ENCODE peak calls at places on chromosome 14, in seven cellular contexts. C is suprapubic skin, T is transverse colon, L is sigmoid colon, I is K562, F is GM12878, N is HCT116. D is an unnamed sample. For H3K4me1, the result is how much of the 10 kb centered on the place peaks cover.

GRCh38 chr14:104734051-104734587 is 10.1 kb downstream of the ADSS1 start:
- DNase-seq in C (no peak), T (no peak), F (no peak), I (no peak), L (no peak), N (no peak), D (no peak)

GRCh38 chr14:80269338-80269935 is 58.1 kb upstream of the DIO2 start:
- DNase-seq in T (no peak), N (no peak), I (no peak), F (no peak), L (no peak), C (no peak), D (no peak)

GRCh38 chr14:103284574-103285467 is 49.2 kb upstream of the EIF5 start:
- DNase-seq in C (no peak), I (no peak), T (no peak), F (no peak), N (no peak), L (no peak), D (no peak)

GRCh38 chr14:102043251-102044025 is 43.4 kb downstream of the HSP90AA1 start:
- DNase-seq in N (no peak), T (no peak), L (no peak), F (no peak), I (no peak), C (no peak), D (no peak)

GRCh38 chr14:24211311-24211710 is 2.0 kb downstream of the CHMP4A start:
- DNase-seq in C (no peak), F (no peak), T (no peak), N (no peak), I (no peak), L (peak), D (no peak)

GRCh38 chr14:91237219-91237618 is 7.3 kb downstream of the GPR68 start:
- DNase-seq in I (no peak), F (no peak), T (no peak), C (no peak), L (no peak), N (no peak), D (no peak)

GRCh38 chr14:74756326-74756725 is 6.8 kb upstream of the YLPM1 start:
- DNase-seq in C (no peak), I (no peak), N (no peak), T (no peak), L (no peak), F (no peak), D (no peak)

GRCh38 chr14:25050494-25051170 is 685 bp upstream of the STXBP6 start:
- DNase-seq in N (no peak), L (no peak), F (no peak), C (no peak), T (no peak), I (no peak), D (no peak)

GRCh38 chr14:83923836-83924235 is 1606.1 kb upstream of the FLRT2 start:
- DNase-seq in L (no peak), F (no peak), N (no peak), T (no peak), C (no peak), I (no peak), D (no peak)

GRCh38 chr14:101122114-101122854 is 218.8 kb upstream of the RTL1 start:
- DNase-seq in T (no peak), L (peak), N (no peak), C (peak), I (no peak), F (no peak), D (no peak)

GRCh38 chr14:106551265-106551664 is 1024.9 kb downstream of the TMEM121 start:
- DNase-seq in N (no peak), C (no peak), I (no peak), T (no peak), L (no peak), F (no peak), D (no peak)

GRCh38 chr14:106530423-106531107 is 1004.2 kb downstream of the TMEM121 start:
- DNase-seq in F (peak), T (peak), I (peak), C (no peak), L (no peak), N (no peak), D (peak)

GRCh38 chr14:37594916-37595808 is at the start of the genes FOXA1 and TTC6:
- DNase-seq in N (peak), F (no peak), L (no peak), I (peak), T (peak), C (no peak), D (no peak)

GRCh38 chr14:65334765-65335411 is 77.6 kb upstream of the FUT8 start:
- DNase-seq in F (no peak), L (no peak), T (peak), I (no peak), C (no peak), N (no peak), D (no peak)

GRCh38 chr14:92625213-92625612 is 111.6 kb downstream of the RIN3 start:
- DNase-seq in L (no peak), F (no peak), N (peak), I (no peak), T (no peak), C (no peak), D (no peak)

GRCh38 chr14:90375934-90376333 is 20.9 kb upstream of the CALM1 start:
- DNase-seq in C (no peak), T (no peak), N (no peak), L (no peak), I (no peak), F (no peak), D (no peak)

GRCh38 chr14:23147676-23148075 is 28.6 kb upstream of the CEBPE start:
- DNase-seq in C (no peak), F (no peak), N (no peak), L (no peak), T (no peak), I (no peak), D (no peak)

GRCh38 chr14:73236157-73236556 is 1.1 kb upstream of the PAPLN start:
- DNase-seq in L (peak), N (no peak), T (no peak), F (no peak), C (no peak), I (no peak), D (no peak)
- H3K4me1 ChIP-seq in L (under half), N (under half), T (under half), F (under half), C (under half), I (under half), D (under half)

GRCh38 chr14:43143106-43143505 is 1364.0 kb downstream of the FSCB start:
- DNase-seq in N (no peak), I (no peak), T (no peak), L (no peak), C (no peak), F (no peak), D (no peak)
- TF ChIP-seq POLR2AphosphoS5 in N (no peak), I (no peak), T (no peak), L (no peak), C (no peak), F (no peak), D (no peak)

DNA sequence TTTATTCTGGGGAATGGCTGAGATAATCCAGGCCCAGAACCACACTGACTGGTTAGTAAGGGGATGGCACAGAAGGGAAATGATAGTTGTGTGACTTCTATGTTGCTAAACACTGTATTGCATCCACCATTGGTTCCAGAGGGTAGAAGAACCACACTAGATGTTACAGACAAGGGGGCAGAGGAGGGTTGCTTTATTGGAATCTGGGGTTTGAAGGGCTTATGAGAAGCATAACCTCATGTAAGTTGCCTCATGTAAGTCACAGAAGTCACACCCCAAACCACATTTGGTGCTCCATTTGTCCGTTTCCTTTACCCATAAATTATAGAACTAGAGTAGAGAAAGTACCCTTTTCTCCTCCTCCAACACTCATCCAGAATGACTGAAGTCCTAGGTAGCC is 5.5 kb upstream of the PSMA6 start:
- DNase-seq in T (no peak), N (no peak), C (no peak), F (no peak), I (no peak), L (no peak), D (no peak)
- H3K4me1 ChIP-seq in T (under half), N (under half), C (under half), F (half or more), I (under half), L (under half), D (under half)

GRCh38 chr14:67536087-67536486 is 3.0 kb downstream of the PLEKHH1 start:
- DNase-seq in T (no peak), C (no peak), F (no peak), I (no peak), L (peak), N (no peak), D (no peak)

GRCh38 chr14:67532606-67532997 is 488 bp upstream of the PLEKHH1 start:
- DNase-seq in N (no peak), F (no peak), L (no peak), C (no peak), I (no peak), T (no peak), D (no peak)

GRCh38 chr14:67533754-67534085 is 630 bp downstream of the PLEKHH1 start:
- DNase-seq in T (peak), F (no peak), N (no peak), I (no peak), L (peak), C (no peak), D (no peak)

GRCh38 chr14:67529947-67530935 is 2.8 kb upstream of the PLEKHH1 start:
- DNase-seq in L (no peak), N (no peak), I (no peak), T (no peak), C (no peak), F (no peak), D (no peak)

DNA sequence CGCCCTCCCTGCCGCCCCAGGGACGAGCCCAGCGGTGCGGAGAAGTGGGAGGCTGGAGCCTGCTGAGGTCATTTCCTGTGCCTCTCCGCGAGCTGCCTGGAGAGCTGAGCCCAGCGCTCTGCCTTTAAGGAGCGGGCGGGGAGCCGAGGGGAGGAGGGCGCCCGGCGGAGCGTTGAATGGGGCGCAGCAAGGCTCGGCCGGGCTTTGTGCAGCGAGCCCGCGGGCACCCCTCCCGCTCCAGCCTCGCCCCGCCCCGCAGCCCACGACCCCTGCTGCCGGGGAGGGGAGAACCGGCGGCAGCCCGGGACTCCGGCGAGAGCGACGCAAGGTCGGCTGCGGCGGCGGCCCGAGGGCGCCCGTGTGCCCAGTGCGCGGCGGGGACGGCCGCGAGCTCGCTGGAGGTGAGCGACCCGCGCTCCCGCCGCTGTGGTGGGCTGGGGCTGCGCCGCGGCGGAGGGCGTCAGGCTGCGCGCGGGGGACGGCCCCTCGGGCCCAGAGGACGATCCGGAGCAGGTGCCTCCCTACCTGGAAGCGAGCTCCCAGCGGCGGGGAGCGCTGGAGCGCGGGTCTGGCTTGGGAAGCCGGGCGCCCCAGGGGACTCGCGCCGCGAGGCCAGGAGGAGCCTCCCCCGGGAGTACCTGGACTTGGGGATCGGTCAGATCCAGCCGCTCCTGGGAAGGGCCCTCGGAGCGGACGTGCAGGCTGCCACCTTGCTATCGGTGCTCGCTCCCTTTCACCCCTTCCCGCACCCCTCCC is at the start of gene PLEKHH1:
- DNase-seq in N (peak), F (no peak), L (peak), C (no peak), I (peak), T (peak), D (no peak)
- TF ChIP-seq POLR2AphosphoS5 in N (peak), F (no peak), L (peak), C (no peak), I (peak), T (peak), D (peak)

GRCh38 chr14:50400461-50400860 is 3.8 kb upstream of the CDKL1 start:
- DNase-seq in F (no peak), L (no peak), I (no peak), T (no peak), N (no peak), C (no peak), D (no peak)
- H3K4me1 ChIP-seq in F (under half), L (under half), I (under half), T (under half), N (under half), C (under half), D (under half)

GRCh38 chr14:31261859-31262739 is 54.5 kb upstream of the HECTD1 start:
- DNase-seq in T (no peak), C (no peak), I (no peak), F (peak), L (peak), N (no peak), D (no peak)
- TF ChIP-seq POLR2AphosphoS5 in T (no peak), C (no peak), I (no peak), F (no peak), L (no peak), N (no peak), D (no peak)

DNA sequence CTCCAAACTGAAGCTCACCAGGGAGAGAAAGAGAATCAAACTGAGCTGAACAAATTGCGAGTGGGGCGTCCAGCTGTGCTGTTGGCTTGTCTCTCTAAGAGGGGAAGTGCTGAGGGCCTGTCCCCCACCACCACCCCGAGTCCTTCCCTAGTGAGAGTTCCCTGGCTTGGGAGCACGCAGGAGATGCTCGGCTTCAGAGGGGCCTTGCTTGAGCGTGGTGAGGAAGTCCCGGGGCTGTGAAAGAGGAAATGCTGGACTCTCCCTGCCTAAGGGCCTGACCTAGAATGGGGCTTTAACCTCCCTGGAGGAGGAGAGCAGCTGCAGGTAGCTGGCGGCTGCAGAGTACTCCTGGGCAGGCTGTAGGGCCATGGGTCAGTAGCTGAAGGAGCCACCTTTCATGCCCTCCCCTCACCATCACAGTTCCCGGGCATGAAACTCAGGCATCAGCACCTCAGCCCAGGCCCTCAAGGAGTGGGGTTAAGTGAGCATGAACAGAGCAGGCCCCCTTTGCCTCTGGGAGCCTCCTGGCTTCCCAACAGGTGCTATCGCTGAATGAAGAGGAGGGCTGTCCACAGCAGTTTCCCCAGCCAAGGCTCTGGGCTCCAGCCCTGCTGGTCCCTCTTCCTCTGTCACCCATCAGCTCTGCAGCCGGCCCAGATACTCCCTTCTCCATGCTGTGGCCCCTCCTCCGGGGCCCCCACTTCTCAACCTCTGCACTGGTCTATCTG is 184.5 kb downstream of the ZFP36L1 start:
- DNase-seq in I (no peak), C (no peak), L (no peak), N (no peak), T (peak), F (no peak), D (no peak)
- H3K4me1 ChIP-seq in I (under half), C (half or more), L (under half), N (under half), T (under half), F (under half), D (under half)

GRCh38 chr14:20493634-20494033 is 11.7 kb upstream of the RNASE10 start:
- DNase-seq in L (no peak), T (no peak), C (no peak), I (no peak), F (no peak), N (no peak), D (no peak)
- TF ChIP-seq POLR2AphosphoS5 in L (no peak), T (no peak), C (no peak), I (no peak), F (no peak), N (no peak), D (no peak)

DNA sequence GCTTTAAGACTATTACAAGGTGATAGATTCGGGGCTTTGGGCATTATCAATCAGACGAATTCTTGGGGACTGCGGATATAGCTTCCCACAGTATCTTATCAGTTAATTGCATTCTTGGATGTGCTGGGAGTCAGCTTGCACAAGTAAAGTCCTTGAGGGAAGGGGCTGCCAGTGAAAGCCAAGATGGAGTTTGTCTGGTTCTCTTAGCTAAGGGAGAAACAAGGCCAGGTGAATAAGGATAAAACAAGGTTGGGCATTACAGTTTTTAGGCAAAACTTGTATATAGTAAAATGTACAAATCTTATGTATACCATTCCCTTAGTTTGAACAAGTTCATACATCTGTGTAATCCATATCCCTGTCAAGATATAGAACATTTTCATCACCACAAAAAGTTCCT is 5.5 kb downstream of the FBXO34 start:
- DNase-seq in F (no peak), T (no peak), I (no peak), N (no peak), C (no peak), L (no peak), D (no peak)
- H3K4me1 ChIP-seq in F (under half), T (under half), I (under half), N (under half), C (under half), L (under half), D (under half)